ENCODE peak calls at places on chromosome 1, in ten cellular contexts. B is IMR-90; T is endothelial cell; X is myocyte; I is SW 1271; G is GM04504; C is effector memory CD4-positive, alpha-beta T cell; J is GM18507; L is retina; U is NCI-H524 treated with DMSO at 0.1 percent for 48 hours. Y is an unnamed sample.
A peak's percentile ranks its signal among the peaks of the same experiment; 100 is the strongest.

GRCh38 chr1:201061049-201061448 is 37.5 kb upstream of the KIF21B start:
- DNase-seq in L (no peak), I (no peak), X (no peak), J (no peak), U (no peak), T (no peak), B (no peak), G (no peak), C (no peak), Y (no peak)

GRCh38 chr1:235441159-235441685 is 63.0 kb downstream of the B3GALNT2 start:
- DNase-seq in T (no peak), X (no peak), G (no peak), I (no peak), L (no peak), U (no peak), C (no peak), B (no peak), J (no peak), Y (no peak)

GRCh38 chr1:98389809-98390208 is 271.7 kb upstream of the SNX7 start:
- DNase-seq in X (no peak), L (no peak), G (peak; percentile 63), I (no peak), J (no peak), T (no peak), C (no peak), B (peak; percentile 95), U (no peak), Y (no peak)

GRCh38 chr1:233730809-233731208 is 116.9 kb downstream of the KCNK1 start:
- DNase-seq in U (no peak), C (no peak), T (no peak), G (no peak), B (no peak), I (no peak), X (no peak), J (no peak), L (no peak), Y (no peak)

GRCh38 chr1:63615809-63616420 is 22.7 kb downstream of the PGM1 start:
- DNase-seq in I (peak; percentile 31), X (peak; percentile 84), B (peak; percentile 75), T (peak; percentile 77), U (peak; percentile 39), G (peak; percentile 50), L (peak; percentile 79), C (peak; percentile 50), J (peak; percentile 32), Y (peak; percentile 40)

GRCh38 chr1:244341455-244342450 is 110.0 kb downstream of the ADSS2 start:
- DNase-seq in T (no peak), J (no peak), G (no peak), L (peak; percentile 65), I (no peak), C (no peak), U (no peak), X (no peak), B (no peak), Y (no peak)

GRCh38 chr1:96445296-96445695 is 276.3 kb upstream of the PTBP2 start:
- DNase-seq in J (no peak), T (no peak), G (no peak), U (no peak), I (no peak), X (no peak), C (no peak), L (no peak), B (no peak), Y (no peak)

GRCh38 chr1:171355727-171356126 is 41.7 kb downstream of the FMO4 start:
- DNase-seq in G (no peak), L (no peak), I (no peak), B (no peak), X (no peak), J (no peak), C (no peak), T (no peak), U (no peak), Y (no peak)

GRCh38 chr1:85427358-85427757 is 37.6 kb downstream of the DDAH1 start:
- DNase-seq in G (no peak), L (no peak), B (no peak), T (no peak), C (no peak), J (no peak), U (no peak), I (no peak), X (peak; percentile 28), Y (no peak)

GRCh38 chr1:211280910-211281309 is 21.7 kb downstream of the RCOR3 start:
- DNase-seq in L (no peak), X (no peak), J (no peak), B (no peak), U (no peak), T (no peak), G (no peak), C (no peak), I (no peak), Y (no peak)

GRCh38 chr1:171515299-171515698 is 30.0 kb downstream of the PRRC2C start:
- DNase-seq in J (no peak), G (no peak), T (no peak), X (no peak), B (no peak), I (no peak), L (no peak), C (no peak), U (no peak), Y (no peak)

GRCh38 chr1:184520343-184520742 is 133.5 kb downstream of the C1orf21 start:
- DNase-seq in B (no peak), J (no peak), C (no peak), X (no peak), U (no peak), G (no peak), I (no peak), L (no peak), T (no peak), Y (no peak)

GRCh38 chr1:197924516-197925123 is 7.4 kb downstream of the LHX9 start:
- DNase-seq in C (no peak), G (no peak), T (peak; percentile 47), U (peak; percentile 6), B (peak; percentile 61), J (no peak), L (peak; percentile 32), X (peak; percentile 64), I (peak; percentile 34), Y (no peak)

GRCh38 chr1:177983087-177983823 is 13.4 kb upstream of the SEC16B start:
- DNase-seq in X (no peak), C (no peak), I (no peak), J (no peak), T (no peak), B (peak; percentile 10), U (peak; percentile 30), G (no peak), L (no peak), Y (no peak)

GRCh38 chr1:185439727-185440415 is 122.8 kb upstream of the IVNS1ABP start:
- DNase-seq in L (no peak), X (peak; percentile 28), C (no peak), G (no peak), U (no peak), T (no peak), B (peak; percentile 74), I (peak; percentile 6), J (no peak), Y (peak; percentile 18)

GRCh38 chr1:44089371-44090070 is 29.1 kb upstream of the KLF17 start:
- DNase-seq in B (no peak), C (no peak), J (no peak), U (no peak), T (no peak), G (no peak), X (peak; percentile 73), L (no peak), I (no peak), Y (no peak)

GRCh38 chr1:178536844-178537371 is 24.0 kb downstream of the TEX35 start:
- DNase-seq in B (peak; percentile 99), L (no peak), X (peak; percentile 99), G (peak; percentile 99), C (no peak), T (no peak), U (no peak), I (no peak), J (no peak), Y (no peak)

GRCh38 chr1:223197923-223198627 is 55.0 kb upstream of the TLR5 start:
- DNase-seq in L (no peak), T (no peak), G (no peak), U (no peak), J (no peak), B (no peak), C (no peak), X (no peak), I (no peak), Y (no peak)

GRCh38 chr1:59520759-59521442 is 224.0 kb downstream of the FGGY start:
- DNase-seq in X (peak; percentile 69), L (no peak), U (no peak), I (no peak), B (peak; percentile 97), C (no peak), G (no peak), J (no peak), T (no peak), Y (no peak)

GRCh38 chr1:113980120-113980519 is 846 bp downstream of the OLFML3 start:
- DNase-seq in T (no peak), L (no peak), X (peak; percentile 77), G (no peak), J (no peak), C (no peak), U (no peak), I (no peak), B (peak; percentile 46), Y (no peak)

GRCh38 chr1:151510614-151510956 is 602 bp upstream of the CGN start:
- DNase-seq in X (no peak), C (no peak), U (no peak), G (no peak), L (no peak), J (no peak), T (no peak), B (no peak), I (no peak), Y (no peak)

GRCh38 chr1:221718391-221719277 is 23.3 kb downstream of the DUSP10 start:
- DNase-seq in J (no peak), C (no peak), X (peak; percentile 60), I (no peak), L (no peak), T (no peak), B (peak; percentile 94), U (no peak), G (peak; percentile 91), Y (no peak)

GRCh38 chr1:909861-910310 is 13.8 kb upstream of the SAMD11 start:
- DNase-seq in J (no peak), I (no peak), G (no peak), C (no peak), B (no peak), X (no peak), L (no peak), U (no peak), T (peak; percentile 2), Y (no peak)

GRCh38 chr1:78440381-78440793 is 50.4 kb upstream of the PTGFR start:
- DNase-seq in L (no peak), I (no peak), U (no peak), X (peak; percentile 65), G (peak; percentile 59), T (no peak), B (peak; percentile 69), J (no peak), C (no peak), Y (no peak)

GRCh38 chr1:9716404-9717192 is 65.1 kb downstream of the PIK3CD start:
- DNase-seq in C (no peak), I (no peak), G (no peak), L (no peak), B (no peak), T (no peak), U (no peak), X (no peak), J (no peak), Y (no peak)

GRCh38 chr1:209428241-209428921 is 155.1 kb upstream of the CAMK1G start:
- DNase-seq in T (no peak), G (no peak), L (no peak), B (no peak), C (no peak), U (no peak), X (no peak), J (no peak), I (no peak), Y (no peak)

GRCh38 chr1:230159580-230159979 is 92.5 kb downstream of the GALNT2 start:
- DNase-seq in X (no peak), B (no peak), G (no peak), T (no peak), I (no peak), C (no peak), J (no peak), U (no peak), L (no peak), Y (no peak)

GRCh38 chr1:244628719-244629299 is 24.1 kb upstream of the DESI2 start:
- DNase-seq in I (no peak), B (peak; percentile 4), U (no peak), X (no peak), J (no peak), G (no peak), T (no peak), L (no peak), C (no peak), Y (no peak)

Y was measured in GM12864.